ENCODE peak calls at places on chromosome 18, in four cellular contexts. K, C, X and D are unnamed samples.

GRCh38 chr18:67486534-67486933 is 30.0 kb downstream of the DSEL start:
- DNase-seq in K (no peak), C (no peak), X (no peak), D (no peak)

GRCh38 chr18:56423626-56424025 is 214.8 kb downstream of the TXNL1 start:
- DNase-seq in K (no peak), C (no peak), X (no peak), D (no peak)

GRCh38 chr18:76376668-76377358 is 118.2 kb downstream of the ZNF516 start:
- DNase-seq in K (no peak), C (peak), X (no peak), D (no peak)

GRCh38 chr18:5983479-5983878 is 88.2 kb upstream of the TMEM200C start:
- DNase-seq in K (no peak), C (no peak), X (no peak), D (peak)

GRCh38 chr18:26928669-26929313 is 63.3 kb upstream of the AQP4 start:
- DNase-seq in K (no peak), C (no peak), X (no peak), D (no peak)

GRCh38 chr18:2917255-2918047 is 70.6 kb downstream of the EMILIN2 start:
- DNase-seq in K (peak), C (no peak), X (no peak), D (no peak)

GRCh38 chr18:11115268-11115667 is 34.1 kb downstream of the PIEZO2 start:
- DNase-seq in K (no peak), C (peak), X (no peak), D (peak)

GRCh38 chr18:48544116-48544515 is 5.3 kb downstream of the CTIF start:
- DNase-seq in K (no peak), C (no peak), X (no peak), D (no peak)

GRCh38 chr18:60198063-60198462 is 174.5 kb downstream of the MC4R start:
- DNase-seq in K (no peak), C (peak), X (no peak), D (no peak)

GRCh38 chr18:111292-112014 is 46.9 kb upstream of the USP14 start:
- DNase-seq in K (peak), C (peak), X (peak), D (peak)

GRCh38 chr18:58793361-58793760 is 71.3 kb upstream of the ZNF532 start:
- DNase-seq in K (no peak), C (peak), X (no peak), D (peak)

GRCh38 chr18:76554788-76555187 is 59.7 kb upstream of the ZNF516 start:
- DNase-seq in K (no peak), C (no peak), X (no peak), D (no peak)

GRCh38 chr18:5582054-5582453 is 38.3 kb upstream of the EPB41L3 start:
- DNase-seq in K (no peak), C (peak), X (no peak), D (peak)

GRCh38 chr18:31429623-31430022 is 17.9 kb upstream of the DSG3 start:
- DNase-seq in K (peak), C (no peak), X (no peak), D (no peak)

GRCh38 chr18:35580748-35581534 is 599 bp upstream of the GALNT1 start:
- DNase-seq in K (peak), C (peak), X (peak), D (peak)

GRCh38 chr18:5853253-5853652 is 42.1 kb downstream of the TMEM200C start:
- DNase-seq in K (no peak), C (no peak), X (no peak), D (no peak)

GRCh38 chr18:22102948-22103663 is 66.3 kb upstream of the GATA6 start:
- DNase-seq in K (no peak), C (no peak), X (no peak), D (peak)

GRCh38 chr18:21916594-21916993 is 176.0 kb downstream of the MIB1 start:
- DNase-seq in K (no peak), C (no peak), X (no peak), D (no peak)

GRCh38 chr18:58491113-58491696 is 137.7 kb downstream of the ALPK2 start:
- DNase-seq in K (peak), C (no peak), X (no peak), D (no peak)

GRCh38 chr18:76437011-76437410 is 58.0 kb downstream of the ZNF516 start:
- DNase-seq in K (no peak), C (no peak), X (no peak), D (no peak)

DNA sequence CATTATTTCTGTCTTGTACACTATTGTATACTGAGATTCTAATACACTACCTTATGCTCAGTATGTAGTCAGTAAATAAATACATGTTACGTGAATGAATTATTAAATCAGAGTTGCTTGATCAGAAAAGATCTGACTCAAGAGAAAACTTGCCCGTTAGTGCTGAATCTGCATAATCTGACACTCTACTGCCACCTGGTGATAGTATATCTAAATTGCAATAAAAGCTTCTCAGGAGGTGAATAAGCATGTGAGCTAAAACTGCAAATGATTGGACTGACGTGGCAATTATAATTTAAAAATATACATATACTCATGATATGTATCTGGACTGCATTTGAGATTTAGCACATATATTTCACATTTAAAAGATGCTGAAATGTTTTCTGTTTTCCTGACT is 70.4 kb downstream of the KIAA1328 start:
- DNase-seq in K (no peak), C (peak), X (no peak), D (no peak)
- TF ChIP-seq CTCF in K (no peak), C (no peak), X (no peak), D (peak)

GRCh38 chr18:55235094-55235461 is 275.8 kb upstream of the CCDC68 start:
- DNase-seq in K (no peak), C (no peak), X (no peak), D (no peak)
- H3K4me3 ChIP-seq in K (no peak), C (no peak), X (no peak), D (no peak)

GRCh38 chr18:45014047-45014501 is 333.4 kb downstream of the SETBP1 start:
- DNase-seq in K (no peak), C (peak), X (peak), D (peak)
- TF ChIP-seq CTCF in K (no peak), C (peak), X (peak), D (peak)

DNA sequence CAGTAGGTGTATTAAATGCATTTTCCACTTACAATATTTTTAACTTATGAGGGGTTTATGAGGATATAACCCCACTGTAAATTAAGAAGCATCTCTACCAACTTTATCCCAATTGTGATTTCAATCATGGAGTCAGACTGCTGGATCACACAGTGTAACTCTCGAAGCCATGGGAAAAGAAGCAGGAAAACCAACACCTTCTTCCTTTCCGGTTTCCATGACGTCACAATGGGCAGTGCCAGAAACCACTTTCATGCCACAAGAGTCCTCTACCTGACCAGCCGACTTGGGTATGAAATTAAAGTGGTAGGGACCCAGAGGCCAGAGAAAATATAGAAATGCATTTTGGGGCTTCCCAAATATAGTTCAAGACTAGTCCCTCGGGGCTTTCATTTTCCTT is 4.2 kb downstream of the RNF152 start:
- DNase-seq in K (no peak), C (no peak), X (no peak), D (no peak)
- H3K4me3 ChIP-seq in K (no peak), C (no peak), X (no peak), D (no peak)

GRCh38 chr18:24271381-24272331 is 126.0 kb downstream of the OSBPL1A start:
- DNase-seq in K (peak), C (peak), X (peak), D (peak)
- TF ChIP-seq CTCF in K (no peak), C (no peak), X (peak), D (peak)